ENCODE peak calls at places on chromosomes 11 and 22, in four cellular contexts. X is K562, B is A549, Z is GM12878. P is an unnamed sample.

GRCh38 chr11:128022007-128022368 is 565.4 kb downstream of the ETS1 start:
- DNase-seq in X (no peak), B (no peak), Z (no peak), P (no peak)

GRCh38 chr11:121681536-121681935 is 228.8 kb upstream of the SORL1-AS1 start:
- DNase-seq in X (no peak), B (no peak), Z (no peak), P (no peak)

GRCh38 chr11:108289699-108290098 is 66.8 kb downstream of the ATM start:
- DNase-seq in X (no peak), B (no peak), Z (no peak), P (no peak)

GRCh38 chr11:123188508-123189165 is 6.4 kb downstream of the CLMP start:
- DNase-seq in X (no peak), B (no peak), Z (no peak), P (no peak)

GRCh38 chr11:14186376-14186775 is 172.6 kb downstream of the RRAS2 start:
- DNase-seq in X (no peak), B (no peak), Z (no peak), P (no peak)

GRCh38 chr11:134497586-134497985 is 85.5 kb upstream of the B3GAT1 start:
- DNase-seq in X (no peak), B (no peak), Z (no peak), P (no peak)

GRCh38 chr11:57387284-57388030 is 3.0 kb downstream of the PRG2 start:
- DNase-seq in X (no peak), B (no peak), Z (no peak), P (no peak)

GRCh38 chr11:75453916-75454655 is 21.1 kb upstream of the KLHL35 start:
- DNase-seq in X (no peak), B (no peak), Z (no peak), P (no peak)

GRCh38 chr11:47904048-47904447 is 55.9 kb upstream of the NUP160 start:
- DNase-seq in X (no peak), B (no peak), Z (no peak), P (no peak)

GRCh38 chr11:28878025-28878424 is 769.8 kb downstream of the METTL15 start:
- DNase-seq in X (no peak), B (no peak), Z (no peak), P (no peak)

GRCh38 chr11:72836111-72836510 is 21.9 kb downstream of the ATG16L2 start:
- DNase-seq in X (no peak), B (no peak), Z (no peak), P (no peak)

GRCh38 chr11:94740083-94740974 is 27.8 kb upstream of the AMOTL1 start:
- DNase-seq in X (peak; percentile 21), B (no peak), Z (no peak), P (no peak)

GRCh38 chr11:75103380-75104026 is 6.8 kb upstream of the OR2AT4 start:
- DNase-seq in X (peak; percentile 25), B (no peak), Z (peak; percentile 50), P (no peak)

GRCh38 chr11:461626-462025 is 11.5 kb downstream of the PTDSS2 start:
- DNase-seq in X (no peak), B (no peak), Z (no peak), P (no peak)

GRCh38 chr22:17970205-17970708 is 54.1 kb downstream of the MICAL3 start:
- DNase-seq in X (peak; percentile 46), B (no peak), Z (no peak), P (no peak)

GRCh38 chr11:71101046-71101445 is 151.3 kb downstream of the SHANK2 start:
- DNase-seq in X (no peak), B (no peak), Z (no peak), P (no peak)

GRCh38 chr22:43236401-43237166 is 49.6 kb upstream of the TTLL12 start:
- DNase-seq in X (no peak), B (no peak), Z (no peak), P (no peak)

GRCh38 chr11:17979770-17980371 is 33.0 kb downstream of the SERGEF start:
- DNase-seq in X (peak; percentile 77), B (peak; percentile 57), Z (no peak), P (peak; percentile 31)

GRCh38 chr11:18844753-18845367 is 53.3 kb upstream of the PTPN5 start:
- DNase-seq in X (peak; percentile 43), B (peak; percentile 28), Z (no peak), P (peak; percentile 37)

GRCh38 chr11:22785251-22785650 is 44.4 kb downstream of the SVIP start:
- DNase-seq in X (no peak), B (no peak), Z (no peak), P (no peak)

GRCh38 chr11:95680169-95680929 is 109.2 kb downstream of the FAM76B start:
- DNase-seq in X (no peak), B (no peak), Z (no peak), P (no peak)

GRCh38 chr11:69456712-69457111 is 24.8 kb upstream of the LINC01488 start:
- DNase-seq in X (no peak), B (no peak), Z (no peak), P (no peak)
- TF ChIP-seq CHD4 in X (no peak), B (no peak), Z (no peak), P (no peak)

DNA sequence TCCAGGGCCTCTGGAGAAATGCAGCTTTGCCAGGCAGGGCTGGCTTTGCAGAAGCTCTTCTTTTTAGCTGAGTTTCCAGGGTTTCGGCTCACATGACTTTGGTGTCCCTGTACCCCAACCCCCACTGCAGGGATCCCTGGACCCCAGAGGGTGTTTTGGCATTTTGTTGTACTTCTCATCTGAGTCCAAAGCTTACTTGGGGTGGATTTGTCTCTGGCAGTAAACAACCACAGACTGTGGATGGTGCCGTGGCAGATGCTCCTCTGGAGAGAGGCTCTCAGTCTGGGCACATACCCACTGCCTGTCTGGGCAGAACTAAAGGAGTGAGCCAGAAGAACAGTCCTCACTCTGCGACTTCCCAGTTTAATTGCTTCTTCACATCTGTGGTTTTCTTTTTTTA is 49.6 kb downstream of the COMMD9 start:
- DNase-seq in X (no peak), B (no peak), Z (no peak), P (no peak)
- TF ChIP-seq CHD4 in X (no peak), B (no peak), Z (no peak), P (no peak)

GRCh38 chr11:2138075-2138435 is 1.1 kb downstream of the IGF2 start:
- DNase-seq in X (peak; percentile 28), B (no peak), Z (no peak), P (no peak)

GRCh38 chr11:2138436-2139117 is 612 bp downstream of the IGF2 start:
- DNase-seq in X (peak; percentile 42), B (no peak), Z (no peak), P (no peak)

GRCh38 chr11:2140411-2141400 is 1.5 kb upstream of the IGF2 start:
- DNase-seq in X (no peak), B (no peak), Z (no peak), P (no peak)

GRCh38 chr11:2139118-2139490 is at the start of gene IGF2:
- DNase-seq in X (peak; percentile 58), B (peak; percentile 46), Z (no peak), P (peak; percentile 43)

DNA sequence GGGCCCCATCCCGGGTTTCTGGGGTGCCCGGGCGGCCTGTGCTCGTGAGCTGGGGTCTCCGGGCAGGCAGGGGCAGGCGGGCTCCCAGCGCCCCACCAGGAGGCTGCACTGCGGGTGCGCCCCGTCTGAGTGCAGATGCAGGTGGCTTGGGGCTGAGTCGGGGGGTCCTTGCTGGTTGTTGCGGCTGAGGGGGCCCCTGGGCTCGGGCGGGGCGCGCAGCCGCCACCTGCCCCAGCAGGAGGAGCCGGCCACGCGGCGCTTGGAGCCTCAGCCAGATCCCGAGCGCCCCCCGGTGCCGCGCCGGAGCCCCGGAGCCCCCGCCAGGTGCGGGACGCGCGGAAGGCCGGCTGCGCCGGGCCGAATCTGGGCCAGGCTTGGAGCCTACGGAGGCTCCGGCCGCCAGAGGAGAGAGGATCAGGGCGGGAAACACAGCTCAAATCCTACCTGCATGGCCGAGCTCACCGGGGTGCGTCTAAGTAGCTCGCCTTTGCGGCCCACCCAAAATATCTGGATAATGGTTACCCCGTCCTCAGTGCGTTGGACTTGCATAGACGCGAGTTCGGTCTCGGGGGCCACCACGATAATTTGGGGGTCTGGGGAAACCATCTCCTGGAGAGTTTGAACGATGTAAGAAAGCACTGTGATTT is 625 bp upstream of the IGF2 start:
- DNase-seq in X (no peak), B (no peak), Z (no peak), P (peak; percentile 29)
- TF ChIP-seq CHD4 in X (no peak), B (no peak), Z (no peak), P (no peak)

DNA sequence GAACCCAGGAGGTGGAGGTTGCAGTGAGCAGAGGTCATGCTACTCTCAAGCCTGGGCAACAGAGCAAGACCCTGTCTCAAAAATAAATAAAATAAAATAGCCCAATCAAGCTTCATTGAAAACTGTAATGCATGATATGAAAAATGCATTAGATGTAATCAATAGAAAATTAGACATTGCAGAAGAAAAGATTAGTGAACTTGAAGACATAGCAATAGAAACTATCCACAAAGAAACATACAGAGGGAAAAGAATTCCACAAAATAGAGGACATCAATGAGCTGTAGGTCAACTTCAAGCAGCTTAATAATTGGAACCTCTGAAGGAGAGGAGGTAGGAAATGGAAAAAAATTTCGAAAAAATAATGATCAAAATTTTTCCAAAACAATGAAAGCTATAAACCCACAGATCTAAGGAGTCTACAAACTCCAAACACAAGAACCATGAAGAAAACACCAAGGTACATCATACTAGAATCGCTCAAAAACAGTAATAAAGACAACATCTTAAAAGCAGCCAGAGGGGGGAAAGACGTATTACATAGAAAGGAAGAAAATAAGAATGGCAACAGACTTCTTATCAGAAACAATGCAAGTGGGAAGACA is 104.2 kb downstream of the WNT7B start:
- DNase-seq in X (no peak), B (no peak), Z (no peak), P (no peak)
- TF ChIP-seq CHD4 in X (no peak), B (no peak), Z (no peak), P (no peak)

GRCh38 chr22:24400726-24401596 is 26.4 kb upstream of the ADORA2A start:
- DNase-seq in X (no peak), B (no peak), Z (peak; percentile 53), P (no peak)
- TF ChIP-seq CHD4 in X (no peak), B (no peak), Z (no peak), P (no peak)

DNA sequence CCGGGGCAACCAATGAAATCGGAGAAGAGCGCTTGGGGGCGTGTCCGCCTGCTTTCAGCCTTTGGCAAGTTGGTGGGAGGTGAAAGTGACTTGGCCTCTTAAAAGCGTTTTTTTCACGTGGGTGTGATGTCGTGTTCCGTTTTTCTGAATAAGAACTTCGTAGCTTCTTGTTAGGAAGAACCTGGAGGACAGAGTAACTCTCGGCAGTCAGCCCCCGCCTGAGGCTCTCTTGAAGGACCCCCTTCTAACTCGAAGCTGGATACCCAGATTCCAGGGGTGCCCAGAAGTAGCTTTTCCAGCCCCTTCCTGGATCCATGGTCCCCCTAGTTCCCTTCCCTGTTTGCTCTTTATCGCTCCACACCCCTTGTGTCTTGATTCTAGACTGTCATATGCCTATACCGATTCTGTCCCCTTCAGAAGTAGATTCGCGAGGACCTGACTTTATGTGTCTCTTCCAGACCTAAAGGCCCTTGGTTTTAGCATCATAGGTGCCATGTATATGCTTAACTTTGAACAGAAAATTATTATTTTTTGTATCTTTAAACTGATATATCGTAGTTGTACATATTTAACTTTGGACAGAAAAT is 915 bp upstream of the OSBP start:
- DNase-seq in X (peak; percentile 73), B (no peak), Z (no peak), P (peak; percentile 6)
- TF ChIP-seq CHD4 in X (no peak), B (no peak), Z (no peak), P (no peak)